ENCODE peak calls at places on chromosomes 3 and 15, in ten cellular contexts. One of them, this sample, is unnamed.

GRCh38 chr3:174202561-174202960 is 656.6 kb upstream of the NAALADL2 start:
- DNase-seq in C1 segment of cervical spinal cord: no peak
- DNase-seq in CD4-positive, alpha-beta T cell: no peak
- DNase-seq in activated CD4-positive, alpha-beta T cell treated with anti-CD3 and anti-CD28 coated beads for 1 hour: no peak
- DNase-seq in T-cell: no peak
- DNase-seq in GOT3: no peak
- DNase-seq in AG04450: no peak
- DNase-seq in EL: no peak
- DNase-seq in uterus: no peak
- DNase-seq in amygdala: no peak
- DNase-seq in this sample: no peak

GRCh38 chr3:8742921-8743605 is 9.5 kb downstream of the CAV3 start:
- DNase-seq in AG04450: peak
- DNase-seq in EL: peak
- DNase-seq in GOT3: no peak
- DNase-seq in CD4-positive, alpha-beta T cell: no peak
- DNase-seq in uterus: no peak
- DNase-seq in activated CD4-positive, alpha-beta T cell treated with anti-CD3 and anti-CD28 coated beads for 1 hour: no peak
- DNase-seq in amygdala: no peak
- DNase-seq in T-cell: no peak
- DNase-seq in C1 segment of cervical spinal cord: no peak
- DNase-seq in this sample: no peak

GRCh38 chr15:29034151-29034550 is 148.4 kb downstream of the APBA2 start:
- DNase-seq in T-cell: no peak
- DNase-seq in activated CD4-positive, alpha-beta T cell treated with anti-CD3 and anti-CD28 coated beads for 1 hour: no peak
- DNase-seq in GOT3: no peak
- DNase-seq in C1 segment of cervical spinal cord: no peak
- DNase-seq in CD4-positive, alpha-beta T cell: no peak
- DNase-seq in AG04450: no peak
- DNase-seq in uterus: no peak
- DNase-seq in amygdala: no peak
- DNase-seq in EL: peak
- DNase-seq in this sample: no peak

GRCh38 chr3:127015282-127016042 is 32.5 kb downstream of the PLXNA1 start:
- DNase-seq in GOT3: no peak
- DNase-seq in EL: no peak
- DNase-seq in AG04450: no peak
- DNase-seq in uterus: no peak
- DNase-seq in T-cell: no peak
- DNase-seq in CD4-positive, alpha-beta T cell: no peak
- DNase-seq in activated CD4-positive, alpha-beta T cell treated with anti-CD3 and anti-CD28 coated beads for 1 hour: no peak
- DNase-seq in C1 segment of cervical spinal cord: no peak
- DNase-seq in amygdala: no peak
- DNase-seq in this sample: peak

GRCh38 chr3:20646425-20646824 is 460.4 kb upstream of the SGO1 start:
- DNase-seq in CD4-positive, alpha-beta T cell: no peak
- DNase-seq in uterus: no peak
- DNase-seq in T-cell: no peak
- DNase-seq in amygdala: no peak
- DNase-seq in GOT3: no peak
- DNase-seq in C1 segment of cervical spinal cord: no peak
- DNase-seq in AG04450: no peak
- DNase-seq in activated CD4-positive, alpha-beta T cell treated with anti-CD3 and anti-CD28 coated beads for 1 hour: no peak
- DNase-seq in EL: no peak
- DNase-seq in this sample: no peak

GRCh38 chr3:148315756-148316155 is 381.9 kb upstream of the AGTR1 start:
- DNase-seq in GOT3: no peak
- DNase-seq in amygdala: no peak
- DNase-seq in AG04450: no peak
- DNase-seq in EL: peak
- DNase-seq in CD4-positive, alpha-beta T cell: no peak
- DNase-seq in uterus: no peak
- DNase-seq in T-cell: no peak
- DNase-seq in C1 segment of cervical spinal cord: no peak
- DNase-seq in activated CD4-positive, alpha-beta T cell treated with anti-CD3 and anti-CD28 coated beads for 1 hour: no peak
- DNase-seq in this sample: no peak

GRCh38 chr3:51389423-51390183 is 1.5 kb upstream of the RBM15B start:
- DNase-seq in activated CD4-positive, alpha-beta T cell treated with anti-CD3 and anti-CD28 coated beads for 1 hour: no peak
- DNase-seq in C1 segment of cervical spinal cord: no peak
- DNase-seq in EL: peak
- DNase-seq in uterus: no peak
- DNase-seq in AG04450: no peak
- DNase-seq in T-cell: peak
- DNase-seq in amygdala: no peak
- DNase-seq in GOT3: no peak
- DNase-seq in CD4-positive, alpha-beta T cell: peak
- DNase-seq in this sample: peak

GRCh38 chr3:102106421-102107097 is 257.2 kb downstream of the NFKBIZ start:
- DNase-seq in CD4-positive, alpha-beta T cell: no peak
- DNase-seq in AG04450: no peak
- DNase-seq in T-cell: no peak
- DNase-seq in GOT3: no peak
- DNase-seq in amygdala: no peak
- DNase-seq in C1 segment of cervical spinal cord: no peak
- DNase-seq in EL: peak
- DNase-seq in activated CD4-positive, alpha-beta T cell treated with anti-CD3 and anti-CD28 coated beads for 1 hour: no peak
- DNase-seq in uterus: no peak
- DNase-seq in this sample: no peak

GRCh38 chr3:70832035-70832795 is 519.8 kb upstream of the MDFIC2 start:
- DNase-seq in GOT3: peak
- DNase-seq in CD4-positive, alpha-beta T cell: no peak
- DNase-seq in uterus: no peak
- DNase-seq in AG04450: peak
- DNase-seq in T-cell: no peak
- DNase-seq in activated CD4-positive, alpha-beta T cell treated with anti-CD3 and anti-CD28 coated beads for 1 hour: no peak
- DNase-seq in C1 segment of cervical spinal cord: no peak
- DNase-seq in EL: peak
- DNase-seq in amygdala: no peak
- DNase-seq in this sample: no peak

GRCh38 chr3:127953636-127954035 is 38.6 kb downstream of the KBTBD12 start:
- DNase-seq in EL: peak
- DNase-seq in CD4-positive, alpha-beta T cell: no peak
- DNase-seq in amygdala: no peak
- DNase-seq in activated CD4-positive, alpha-beta T cell treated with anti-CD3 and anti-CD28 coated beads for 1 hour: no peak
- DNase-seq in T-cell: no peak
- DNase-seq in C1 segment of cervical spinal cord: no peak
- DNase-seq in GOT3: no peak
- DNase-seq in AG04450: no peak
- DNase-seq in uterus: no peak
- DNase-seq in this sample: no peak

GRCh38 chr3:141753399-141753798 is 9.8 kb upstream of the GRK7 start:
- DNase-seq in C1 segment of cervical spinal cord: no peak
- DNase-seq in GOT3: no peak
- DNase-seq in AG04450: no peak
- DNase-seq in T-cell: no peak
- DNase-seq in EL: no peak
- DNase-seq in activated CD4-positive, alpha-beta T cell treated with anti-CD3 and anti-CD28 coated beads for 1 hour: no peak
- DNase-seq in uterus: no peak
- DNase-seq in CD4-positive, alpha-beta T cell: no peak
- DNase-seq in amygdala: no peak
- DNase-seq in this sample: no peak

GRCh38 chr15:44097552-44097951 is 97.5 kb downstream of the FRMD5 start:
- DNase-seq in activated CD4-positive, alpha-beta T cell treated with anti-CD3 and anti-CD28 coated beads for 1 hour: no peak
- DNase-seq in GOT3: no peak
- DNase-seq in amygdala: no peak
- DNase-seq in CD4-positive, alpha-beta T cell: no peak
- DNase-seq in EL: no peak
- DNase-seq in AG04450: no peak
- DNase-seq in C1 segment of cervical spinal cord: no peak
- DNase-seq in uterus: no peak
- DNase-seq in T-cell: no peak
- DNase-seq in this sample: no peak

GRCh38 chr15:80242802-80243201 is 9.2 kb downstream of the CTXND1 start:
- DNase-seq in activated CD4-positive, alpha-beta T cell treated with anti-CD3 and anti-CD28 coated beads for 1 hour: no peak
- DNase-seq in EL: no peak
- DNase-seq in GOT3: no peak
- DNase-seq in T-cell: no peak
- DNase-seq in C1 segment of cervical spinal cord: no peak
- DNase-seq in amygdala: no peak
- DNase-seq in uterus: no peak
- DNase-seq in AG04450: no peak
- DNase-seq in CD4-positive, alpha-beta T cell: no peak
- DNase-seq in this sample: no peak

GRCh38 chr3:140630366-140630765 is 47.5 kb upstream of the TRIM42 start:
- DNase-seq in uterus: no peak
- DNase-seq in AG04450: no peak
- DNase-seq in CD4-positive, alpha-beta T cell: no peak
- DNase-seq in C1 segment of cervical spinal cord: no peak
- DNase-seq in GOT3: no peak
- DNase-seq in amygdala: no peak
- DNase-seq in activated CD4-positive, alpha-beta T cell treated with anti-CD3 and anti-CD28 coated beads for 1 hour: no peak
- DNase-seq in T-cell: no peak
- DNase-seq in EL: no peak
- DNase-seq in this sample: no peak

GRCh38 chr15:90987561-90988141 is 6.7 kb downstream of the PRC1 start:
- DNase-seq in EL: no peak
- DNase-seq in CD4-positive, alpha-beta T cell: no peak
- DNase-seq in T-cell: no peak
- DNase-seq in AG04450: no peak
- DNase-seq in uterus: no peak
- DNase-seq in GOT3: no peak
- DNase-seq in C1 segment of cervical spinal cord: no peak
- DNase-seq in activated CD4-positive, alpha-beta T cell treated with anti-CD3 and anti-CD28 coated beads for 1 hour: no peak
- DNase-seq in amygdala: no peak
- DNase-seq in this sample: no peak

GRCh38 chr3:46019707-46020106 is 7.6 kb downstream of the XCR1 start:
- DNase-seq in activated CD4-positive, alpha-beta T cell treated with anti-CD3 and anti-CD28 coated beads for 1 hour: no peak
- DNase-seq in EL: no peak
- DNase-seq in C1 segment of cervical spinal cord: no peak
- DNase-seq in CD4-positive, alpha-beta T cell: no peak
- DNase-seq in uterus: no peak
- DNase-seq in T-cell: no peak
- DNase-seq in GOT3: no peak
- DNase-seq in amygdala: no peak
- DNase-seq in AG04450: no peak
- DNase-seq in this sample: no peak

GRCh38 chr3:156431334-156432121 is 123.4 kb downstream of the SSR3 start:
- DNase-seq in CD4-positive, alpha-beta T cell: no peak
- DNase-seq in AG04450: no peak
- DNase-seq in T-cell: no peak
- DNase-seq in uterus: no peak
- DNase-seq in GOT3: no peak
- DNase-seq in EL: no peak
- DNase-seq in amygdala: no peak
- DNase-seq in activated CD4-positive, alpha-beta T cell treated with anti-CD3 and anti-CD28 coated beads for 1 hour: no peak
- DNase-seq in C1 segment of cervical spinal cord: no peak
- DNase-seq in this sample: no peak

GRCh38 chr15:40829155-40829554 is 647 bp upstream of the PPP1R14D start:
- DNase-seq in EL: no peak
- DNase-seq in amygdala: no peak
- DNase-seq in T-cell: no peak
- DNase-seq in uterus: no peak
- DNase-seq in C1 segment of cervical spinal cord: no peak
- DNase-seq in activated CD4-positive, alpha-beta T cell treated with anti-CD3 and anti-CD28 coated beads for 1 hour: no peak
- DNase-seq in GOT3: no peak
- DNase-seq in AG04450: no peak
- DNase-seq in CD4-positive, alpha-beta T cell: no peak
- DNase-seq in this sample: peak

GRCh38 chr3:175192536-175192935 is 333.4 kb downstream of the NAALADL2 start:
- DNase-seq in T-cell: no peak
- DNase-seq in C1 segment of cervical spinal cord: no peak
- DNase-seq in CD4-positive, alpha-beta T cell: no peak
- DNase-seq in GOT3: no peak
- DNase-seq in activated CD4-positive, alpha-beta T cell treated with anti-CD3 and anti-CD28 coated beads for 1 hour: no peak
- DNase-seq in amygdala: no peak
- DNase-seq in EL: no peak
- DNase-seq in AG04450: no peak
- DNase-seq in uterus: no peak
- DNase-seq in this sample: no peak

GRCh38 chr15:36658321-36658720 is 78.9 kb downstream of the CDIN1 start:
- DNase-seq in AG04450: no peak
- DNase-seq in T-cell: no peak
- DNase-seq in uterus: no peak
- DNase-seq in GOT3: no peak
- DNase-seq in activated CD4-positive, alpha-beta T cell treated with anti-CD3 and anti-CD28 coated beads for 1 hour: no peak
- DNase-seq in amygdala: no peak
- DNase-seq in CD4-positive, alpha-beta T cell: no peak
- DNase-seq in EL: peak
- DNase-seq in C1 segment of cervical spinal cord: no peak
- DNase-seq in this sample: no peak

GRCh38 chr3:129913618-129914017 is 20.1 kb upstream of the TMCC1 start:
- DNase-seq in C1 segment of cervical spinal cord: no peak
- DNase-seq in uterus: no peak
- DNase-seq in GOT3: no peak
- DNase-seq in amygdala: no peak
- DNase-seq in activated CD4-positive, alpha-beta T cell treated with anti-CD3 and anti-CD28 coated beads for 1 hour: no peak
- DNase-seq in AG04450: no peak
- DNase-seq in CD4-positive, alpha-beta T cell: no peak
- DNase-seq in T-cell: no peak
- DNase-seq in EL: no peak
- DNase-seq in this sample: no peak

GRCh38 chr15:71078506-71079207 is 36.6 kb upstream of the THSD4 start:
- DNase-seq in uterus: no peak
- DNase-seq in CD4-positive, alpha-beta T cell: no peak
- DNase-seq in amygdala: no peak
- DNase-seq in C1 segment of cervical spinal cord: no peak
- DNase-seq in activated CD4-positive, alpha-beta T cell treated with anti-CD3 and anti-CD28 coated beads for 1 hour: no peak
- DNase-seq in T-cell: no peak
- DNase-seq in EL: no peak
- DNase-seq in GOT3: no peak
- DNase-seq in AG04450: no peak
- DNase-seq in this sample: no peak

GRCh38 chr3:71076361-71076997 is 507.0 kb downstream of the FOXP1 start:
- DNase-seq in GOT3: no peak
- DNase-seq in CD4-positive, alpha-beta T cell: no peak
- DNase-seq in C1 segment of cervical spinal cord: no peak
- DNase-seq in EL: peak
- DNase-seq in T-cell: no peak
- DNase-seq in amygdala: no peak
- DNase-seq in activated CD4-positive, alpha-beta T cell treated with anti-CD3 and anti-CD28 coated beads for 1 hour: no peak
- DNase-seq in uterus: no peak
- DNase-seq in AG04450: no peak
- DNase-seq in this sample: no peak

GRCh38 chr3:24161841-24162240 is 216.8 kb downstream of the NR1D2 start:
- DNase-seq in EL: peak
- DNase-seq in amygdala: no peak
- DNase-seq in CD4-positive, alpha-beta T cell: no peak
- DNase-seq in C1 segment of cervical spinal cord: no peak
- DNase-seq in activated CD4-positive, alpha-beta T cell treated with anti-CD3 and anti-CD28 coated beads for 1 hour: no peak
- DNase-seq in GOT3: no peak
- DNase-seq in AG04450: no peak
- DNase-seq in uterus: no peak
- DNase-seq in T-cell: no peak
- DNase-seq in this sample: no peak

GRCh38 chr3:59313365-59313764 is 263.5 kb upstream of the CFAP20DC start:
- DNase-seq in C1 segment of cervical spinal cord: no peak
- DNase-seq in EL: peak
- DNase-seq in CD4-positive, alpha-beta T cell: no peak
- DNase-seq in amygdala: no peak
- DNase-seq in GOT3: no peak
- DNase-seq in activated CD4-positive, alpha-beta T cell treated with anti-CD3 and anti-CD28 coated beads for 1 hour: no peak
- DNase-seq in uterus: no peak
- DNase-seq in T-cell: peak
- DNase-seq in AG04450: no peak
- DNase-seq in this sample: no peak

GRCh38 chr3:40623567-40623966 is 98.8 kb downstream of the ZNF621 start:
- DNase-seq in activated CD4-positive, alpha-beta T cell treated with anti-CD3 and anti-CD28 coated beads for 1 hour: no peak
- DNase-seq in CD4-positive, alpha-beta T cell: no peak
- DNase-seq in EL: peak
- DNase-seq in C1 segment of cervical spinal cord: no peak
- DNase-seq in uterus: no peak
- DNase-seq in GOT3: no peak
- DNase-seq in T-cell: peak
- DNase-seq in AG04450: no peak
- DNase-seq in amygdala: no peak
- DNase-seq in this sample: peak

GRCh38 chr15:49145651-49146609 is 9.5 kb downstream of the COPS2 start:
- DNase-seq in uterus: no peak
- DNase-seq in C1 segment of cervical spinal cord: no peak
- DNase-seq in activated CD4-positive, alpha-beta T cell treated with anti-CD3 and anti-CD28 coated beads for 1 hour: no peak
- DNase-seq in amygdala: peak
- DNase-seq in T-cell: no peak
- DNase-seq in EL: peak
- DNase-seq in GOT3: no peak
- DNase-seq in CD4-positive, alpha-beta T cell: no peak
- DNase-seq in AG04450: no peak
- DNase-seq in this sample: peak

GRCh38 chr15:31488437-31489204 is 162.0 kb downstream of the KLF13 start:
- DNase-seq in activated CD4-positive, alpha-beta T cell treated with anti-CD3 and anti-CD28 coated beads for 1 hour: no peak
- DNase-seq in C1 segment of cervical spinal cord: peak
- DNase-seq in amygdala: no peak
- DNase-seq in EL: peak
- DNase-seq in uterus: peak
- DNase-seq in CD4-positive, alpha-beta T cell: peak
- DNase-seq in T-cell: no peak
- DNase-seq in GOT3: peak
- DNase-seq in AG04450: peak
- DNase-seq in this sample: peak